ENCODE peak calls at places on chromosome 19, in six cellular contexts. One of them, this sample, is unnamed.

GRCh38 chr19:51548213-51548651 is 16.8 kb upstream of the SIGLEC6 start:
- DNase-seq in colonic mucosa: no peak
- DNase-seq in SK-N-SH: no peak
- DNase-seq in GM12878: no peak
- DNase-seq in IMR-90: no peak
- DNase-seq in neuronal stem cell: no peak
- DNase-seq in this sample: no peak

GRCh38 chr19:47339196-47339880 is 7.4 kb downstream of the C5AR2 start:
- DNase-seq in colonic mucosa: no peak
- DNase-seq in SK-N-SH: no peak
- DNase-seq in GM12878: no peak
- DNase-seq in IMR-90: no peak
- DNase-seq in neuronal stem cell: no peak
- DNase-seq in this sample: no peak

GRCh38 chr19:30450101-30450500 is 77.9 kb downstream of the ZNF536 start:
- DNase-seq in colonic mucosa: peak
- DNase-seq in SK-N-SH: peak
- DNase-seq in GM12878: no peak
- DNase-seq in IMR-90: no peak
- DNase-seq in neuronal stem cell: peak
- DNase-seq in this sample: no peak

GRCh38 chr19:12156254-12157058 is at the start of gene ZNF625:
- DNase-seq in colonic mucosa: peak
- DNase-seq in SK-N-SH: peak
- DNase-seq in GM12878: peak
- DNase-seq in IMR-90: peak
- DNase-seq in neuronal stem cell: peak
- DNase-seq in this sample: peak

GRCh38 chr19:52722062-52723005 is 12.5 kb downstream of the ZNF611 start:
- DNase-seq in colonic mucosa: no peak
- DNase-seq in SK-N-SH: no peak
- DNase-seq in GM12878: no peak
- DNase-seq in IMR-90: peak
- DNase-seq in neuronal stem cell: no peak
- DNase-seq in this sample: peak

GRCh38 chr19:49889687-49890348 is 6.9 kb downstream of the IL4I1 start:
- DNase-seq in colonic mucosa: peak
- DNase-seq in SK-N-SH: peak
- DNase-seq in GM12878: no peak
- DNase-seq in IMR-90: peak
- DNase-seq in neuronal stem cell: peak
- DNase-seq in this sample: no peak

GRCh38 chr19:19956431-19957075 is 55.8 kb downstream of the ZNF93 start:
- DNase-seq in colonic mucosa: no peak
- DNase-seq in SK-N-SH: no peak
- DNase-seq in GM12878: no peak
- DNase-seq in IMR-90: no peak
- DNase-seq in neuronal stem cell: peak
- DNase-seq in this sample: no peak

GRCh38 chr19:46998445-46999142 is 21.0 kb upstream of the NPAS1 start:
- DNase-seq in colonic mucosa: no peak
- DNase-seq in SK-N-SH: no peak
- DNase-seq in GM12878: no peak
- DNase-seq in IMR-90: no peak
- DNase-seq in neuronal stem cell: no peak
- DNase-seq in this sample: no peak

GRCh38 chr19:50724522-50725217 is 1.5 kb downstream of the CLEC11A start:
- DNase-seq in colonic mucosa: peak
- DNase-seq in SK-N-SH: peak
- DNase-seq in GM12878: peak
- DNase-seq in IMR-90: peak
- DNase-seq in neuronal stem cell: peak
- DNase-seq in this sample: peak

GRCh38 chr19:2724148-2724557 is 3.0 kb upstream of the DIRAS1 start:
- DNase-seq in colonic mucosa: no peak
- DNase-seq in SK-N-SH: peak
- DNase-seq in GM12878: no peak
- DNase-seq in IMR-90: no peak
- DNase-seq in neuronal stem cell: no peak
- DNase-seq in this sample: no peak

GRCh38 chr19:50349277-50350057 is 16.0 kb downstream of the NAPSA start:
- DNase-seq in colonic mucosa: no peak
- DNase-seq in SK-N-SH: no peak
- DNase-seq in GM12878: no peak
- DNase-seq in IMR-90: no peak
- DNase-seq in neuronal stem cell: no peak
- DNase-seq in this sample: no peak

GRCh38 chr19:12994701-12995595 is at the start of gene NFIX:
- DNase-seq in colonic mucosa: peak
- DNase-seq in SK-N-SH: peak
- DNase-seq in GM12878: no peak
- DNase-seq in IMR-90: peak
- DNase-seq in neuronal stem cell: no peak
- DNase-seq in this sample: no peak

GRCh38 chr19:5621945-5622464 is 571 bp downstream of the SAFB2 start:
- DNase-seq in colonic mucosa: peak
- DNase-seq in SK-N-SH: peak
- DNase-seq in GM12878: no peak
- DNase-seq in IMR-90: no peak
- DNase-seq in neuronal stem cell: no peak
- DNase-seq in this sample: no peak

GRCh38 chr19:16260160-16260793 is 62.6 kb downstream of the AP1M1 start:
- DNase-seq in colonic mucosa: no peak
- DNase-seq in SK-N-SH: no peak
- DNase-seq in GM12878: no peak
- DNase-seq in IMR-90: no peak
- DNase-seq in neuronal stem cell: no peak
- DNase-seq in this sample: no peak
- H3K9ac ChIP-seq in colonic mucosa: no peak
- H3K9ac ChIP-seq in SK-N-SH: no peak
- H3K9ac ChIP-seq in GM12878: no peak
- H3K9ac ChIP-seq in IMR-90: no peak
- H3K9ac ChIP-seq in neuronal stem cell: no peak
- H3K9ac ChIP-seq in this sample: no peak

GRCh38 chr19:33301900-33302174 is 497 bp downstream of the CEBPA start:
- DNase-seq in colonic mucosa: no peak
- DNase-seq in SK-N-SH: no peak
- DNase-seq in GM12878: no peak
- DNase-seq in IMR-90: no peak
- DNase-seq in neuronal stem cell: no peak
- DNase-seq in this sample: no peak

GRCh38 chr19:33302175-33302973 is at the start of gene CEBPA:
- DNase-seq in colonic mucosa: peak
- DNase-seq in SK-N-SH: peak
- DNase-seq in GM12878: no peak
- DNase-seq in IMR-90: peak
- DNase-seq in neuronal stem cell: peak
- DNase-seq in this sample: no peak

GRCh38 chr19:33302974-33303790 is 848 bp upstream of the CEBPA start:
- DNase-seq in colonic mucosa: no peak
- DNase-seq in SK-N-SH: peak
- DNase-seq in GM12878: no peak
- DNase-seq in IMR-90: peak
- DNase-seq in neuronal stem cell: no peak
- DNase-seq in this sample: no peak

GRCh38 chr19:33300016-33300981 is 2.0 kb downstream of the CEBPA start:
- DNase-seq in colonic mucosa: no peak
- DNase-seq in SK-N-SH: peak
- DNase-seq in GM12878: no peak
- DNase-seq in IMR-90: no peak
- DNase-seq in neuronal stem cell: no peak
- DNase-seq in this sample: no peak

DNA sequence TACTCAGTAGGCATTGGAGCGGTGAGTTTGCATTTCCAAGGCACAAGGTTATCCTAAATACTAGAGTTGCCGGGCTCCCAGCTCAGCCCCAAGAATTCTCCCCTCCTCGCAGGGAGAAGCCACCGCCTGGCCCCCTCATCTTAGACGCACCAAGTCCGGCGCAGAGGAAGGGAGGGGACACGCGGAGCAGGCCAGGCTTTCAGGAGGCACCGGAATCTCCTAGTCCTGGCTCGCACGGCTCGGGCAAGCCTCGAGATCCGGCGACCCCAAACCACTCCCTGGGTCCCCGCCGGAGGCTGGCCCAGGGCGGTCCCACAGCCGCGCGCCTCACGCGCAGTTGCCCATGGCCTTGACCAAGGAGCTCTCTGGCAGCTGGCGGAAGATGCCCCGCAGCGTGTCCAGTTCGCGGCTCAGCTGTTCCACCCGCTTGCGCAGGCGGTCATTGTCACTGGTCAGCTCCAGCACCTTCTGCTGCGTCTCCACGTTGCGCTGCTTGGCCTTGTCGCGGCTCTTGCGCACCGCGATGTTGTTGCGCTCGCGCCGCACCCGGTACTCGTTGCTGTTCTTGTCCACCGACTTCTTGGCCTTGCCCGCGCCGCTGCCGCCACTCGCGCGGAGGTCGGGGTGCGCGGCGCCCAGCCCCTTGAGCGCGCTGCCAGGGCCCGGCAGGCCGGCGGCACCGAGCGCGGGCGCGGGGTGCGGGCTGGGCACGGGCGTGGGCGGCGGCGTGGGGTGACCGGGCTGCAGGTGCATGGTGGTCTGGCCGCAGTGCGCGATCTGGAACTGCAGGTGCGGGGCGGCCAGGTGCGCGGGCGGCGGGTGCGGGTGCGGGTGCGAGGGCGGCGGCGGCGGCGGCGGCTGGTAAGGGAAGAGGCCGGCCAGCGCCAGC is 1.1 kb downstream of the CEBPA start:
- DNase-seq in colonic mucosa: no peak
- DNase-seq in SK-N-SH: peak
- DNase-seq in GM12878: no peak
- DNase-seq in IMR-90: no peak
- DNase-seq in neuronal stem cell: no peak
- DNase-seq in this sample: no peak
- H3K9ac ChIP-seq in colonic mucosa: peak
- H3K9ac ChIP-seq in SK-N-SH: no peak
- H3K9ac ChIP-seq in GM12878: no peak
- H3K9ac ChIP-seq in IMR-90: no peak
- H3K9ac ChIP-seq in neuronal stem cell: peak
- H3K9ac ChIP-seq in this sample: peak

GRCh38 chr19:39516270-39516669 is 1.3 kb downstream of the SELENOV start:
- DNase-seq in colonic mucosa: no peak
- DNase-seq in SK-N-SH: no peak
- DNase-seq in GM12878: no peak
- DNase-seq in IMR-90: no peak
- DNase-seq in neuronal stem cell: no peak
- DNase-seq in this sample: no peak
- H3K9ac ChIP-seq in colonic mucosa: no peak
- H3K9ac ChIP-seq in SK-N-SH: no peak
- H3K9ac ChIP-seq in GM12878: no peak
- H3K9ac ChIP-seq in IMR-90: no peak
- H3K9ac ChIP-seq in neuronal stem cell: no peak
- H3K9ac ChIP-seq in this sample: no peak

GRCh38 chr19:36797786-36798108 is 25.1 kb upstream of the ZNF850 start:
- DNase-seq in colonic mucosa: no peak
- DNase-seq in SK-N-SH: no peak
- DNase-seq in GM12878: no peak
- DNase-seq in IMR-90: no peak
- DNase-seq in neuronal stem cell: no peak
- DNase-seq in this sample: no peak
- H3K9ac ChIP-seq in colonic mucosa: peak
- H3K9ac ChIP-seq in SK-N-SH: peak
- H3K9ac ChIP-seq in GM12878: peak
- H3K9ac ChIP-seq in IMR-90: peak
- H3K9ac ChIP-seq in neuronal stem cell: no peak
- H3K9ac ChIP-seq in this sample: peak

GRCh38 chr19:33282036-33282686 is 20.2 kb downstream of the CEBPA start:
- DNase-seq in colonic mucosa: no peak
- DNase-seq in SK-N-SH: no peak
- DNase-seq in GM12878: no peak
- DNase-seq in IMR-90: no peak
- DNase-seq in neuronal stem cell: no peak
- DNase-seq in this sample: no peak

GRCh38 chr19:33281296-33281926 is 20.9 kb downstream of the CEBPA start:
- DNase-seq in colonic mucosa: no peak
- DNase-seq in SK-N-SH: no peak
- DNase-seq in GM12878: no peak
- DNase-seq in IMR-90: no peak
- DNase-seq in neuronal stem cell: no peak
- DNase-seq in this sample: no peak

GRCh38 chr19:33278403-33279269 is 23.7 kb downstream of the CEBPA start:
- DNase-seq in colonic mucosa: no peak
- DNase-seq in SK-N-SH: no peak
- DNase-seq in GM12878: no peak
- DNase-seq in IMR-90: no peak
- DNase-seq in neuronal stem cell: no peak
- DNase-seq in this sample: no peak

GRCh38 chr19:33279430-33280350 is 22.6 kb downstream of the CEBPA start:
- DNase-seq in colonic mucosa: no peak
- DNase-seq in SK-N-SH: no peak
- DNase-seq in GM12878: no peak
- DNase-seq in IMR-90: no peak
- DNase-seq in neuronal stem cell: no peak
- DNase-seq in this sample: no peak

GRCh38 chr19:33280351-33280921 is 21.9 kb downstream of the CEBPA start:
- DNase-seq in colonic mucosa: no peak
- DNase-seq in SK-N-SH: no peak
- DNase-seq in GM12878: peak
- DNase-seq in IMR-90: no peak
- DNase-seq in neuronal stem cell: no peak
- DNase-seq in this sample: no peak
- H3K9ac ChIP-seq in colonic mucosa: peak
- H3K9ac ChIP-seq in SK-N-SH: no peak
- H3K9ac ChIP-seq in GM12878: no peak
- H3K9ac ChIP-seq in IMR-90: no peak
- H3K9ac ChIP-seq in neuronal stem cell: no peak
- H3K9ac ChIP-seq in this sample: no peak

GRCh38 chr19:8208710-8209110 is 460 bp upstream of the CERS4 start:
- DNase-seq in colonic mucosa: peak
- DNase-seq in SK-N-SH: no peak
- DNase-seq in GM12878: no peak
- DNase-seq in IMR-90: no peak
- DNase-seq in neuronal stem cell: peak
- DNase-seq in this sample: no peak

GRCh38 chr19:8212212-8212611 is 3.0 kb downstream of the CERS4 start:
- DNase-seq in colonic mucosa: no peak
- DNase-seq in SK-N-SH: no peak
- DNase-seq in GM12878: no peak
- DNase-seq in IMR-90: no peak
- DNase-seq in neuronal stem cell: no peak
- DNase-seq in this sample: no peak

GRCh38 chr19:8209965-8210659 is 942 bp downstream of the CERS4 start:
- DNase-seq in colonic mucosa: no peak
- DNase-seq in SK-N-SH: no peak
- DNase-seq in GM12878: no peak
- DNase-seq in IMR-90: no peak
- DNase-seq in neuronal stem cell: no peak
- DNase-seq in this sample: no peak

GRCh38 chr19:8209111-8209964 is at the start of gene CERS4:
- DNase-seq in colonic mucosa: peak
- DNase-seq in SK-N-SH: peak
- DNase-seq in GM12878: no peak
- DNase-seq in IMR-90: peak
- DNase-seq in neuronal stem cell: peak
- DNase-seq in this sample: no peak

DNA sequence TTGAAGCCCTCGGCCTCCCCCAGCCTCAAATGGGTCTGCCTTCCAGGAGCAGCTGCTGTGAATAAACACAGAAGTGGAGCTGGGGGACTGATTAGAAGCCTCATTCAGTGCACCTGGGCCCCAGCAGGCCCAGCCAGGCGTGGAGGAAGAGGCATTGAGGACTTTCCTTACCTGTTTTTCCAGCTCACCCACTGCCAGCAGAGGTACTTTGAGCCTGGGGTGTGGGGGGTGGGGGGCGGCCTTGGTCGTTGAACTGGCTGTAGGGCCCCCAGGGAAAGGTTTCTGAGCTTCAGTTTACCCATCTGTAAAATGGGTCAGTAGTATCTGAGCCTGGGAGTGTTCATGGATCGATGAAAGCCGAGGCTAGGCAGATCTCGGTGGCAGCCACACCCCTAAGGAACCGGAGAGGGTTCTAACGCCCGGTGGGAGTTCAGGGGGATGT is 1.5 kb downstream of the CERS4 start:
- DNase-seq in colonic mucosa: no peak
- DNase-seq in SK-N-SH: no peak
- DNase-seq in GM12878: no peak
- DNase-seq in IMR-90: no peak
- DNase-seq in neuronal stem cell: no peak
- DNase-seq in this sample: no peak
- H3K9ac ChIP-seq in colonic mucosa: peak
- H3K9ac ChIP-seq in SK-N-SH: no peak
- H3K9ac ChIP-seq in GM12878: peak
- H3K9ac ChIP-seq in IMR-90: no peak
- H3K9ac ChIP-seq in neuronal stem cell: peak
- H3K9ac ChIP-seq in this sample: no peak